ENCODE peak calls at places on chromosomes 5 and 9, in four cellular contexts. One of them, this sample, is unnamed.

GRCh38 chr9:113621309-113621791 is 157.8 kb downstream of the RGS3 start:
- DNase-seq in coronary artery: peak
- DNase-seq in upper lobe of left lung: no peak
- DNase-seq in A549: no peak
- DNase-seq in this sample: peak

GRCh38 chr9:124257865-124258764 is at the start of gene NEK6:
- DNase-seq in coronary artery: no peak
- DNase-seq in upper lobe of left lung: no peak
- DNase-seq in A549: no peak
- DNase-seq in this sample: peak

GRCh38 chr9:19114680-19115270 is 12.1 kb upstream of the HAUS6 start:
- DNase-seq in coronary artery: no peak
- DNase-seq in upper lobe of left lung: no peak
- DNase-seq in A549: no peak
- DNase-seq in this sample: peak

GRCh38 chr9:129628709-129629108 is 2.7 kb downstream of the NTMT1 start:
- DNase-seq in coronary artery: no peak
- DNase-seq in upper lobe of left lung: no peak
- DNase-seq in A549: no peak
- DNase-seq in this sample: no peak

GRCh38 chr5:132474131-132474723 is 16.3 kb downstream of the IRF1 start:
- DNase-seq in A549: no peak
- DNase-seq in upper lobe of left lung: no peak
- DNase-seq in coronary artery: no peak
- DNase-seq in this sample: no peak

GRCh38 chr5:158609328-158609727 is 490.4 kb downstream of the EBF1 start:
- DNase-seq in coronary artery: no peak
- DNase-seq in upper lobe of left lung: no peak
- DNase-seq in A549: no peak
- DNase-seq in this sample: no peak

GRCh38 chr9:18457498-18457897 is 16.5 kb upstream of the ADAMTSL1 start:
- DNase-seq in coronary artery: no peak
- DNase-seq in upper lobe of left lung: no peak
- DNase-seq in A549: no peak
- DNase-seq in this sample: peak

GRCh38 chr5:11609570-11610322 is 294.5 kb downstream of the CTNND2 start:
- DNase-seq in A549: no peak
- DNase-seq in coronary artery: no peak
- DNase-seq in upper lobe of left lung: no peak
- DNase-seq in this sample: no peak

GRCh38 chr9:112348257-112348992 is 15.0 kb upstream of the PTBP3 start:
- DNase-seq in coronary artery: peak
- DNase-seq in upper lobe of left lung: peak
- DNase-seq in A549: peak
- DNase-seq in this sample: peak

GRCh38 chr5:24916863-24917262 is 272.1 kb upstream of the CDH10 start:
- DNase-seq in upper lobe of left lung: no peak
- DNase-seq in A549: no peak
- DNase-seq in coronary artery: no peak
- DNase-seq in this sample: no peak

GRCh38 chr5:73436535-73437125 is 11.9 kb downstream of the FOXD1 start:
- DNase-seq in coronary artery: no peak
- DNase-seq in A549: no peak
- DNase-seq in upper lobe of left lung: no peak
- DNase-seq in this sample: no peak

GRCh38 chr5:154197801-154198461 is 7.4 kb downstream of the GALNT10 start:
- DNase-seq in A549: peak
- DNase-seq in upper lobe of left lung: peak
- DNase-seq in coronary artery: no peak
- DNase-seq in this sample: peak

GRCh38 chr9:98619788-98620187 is 88.9 kb downstream of the GABBR2 start:
- DNase-seq in coronary artery: no peak
- DNase-seq in A549: no peak
- DNase-seq in upper lobe of left lung: no peak
- DNase-seq in this sample: no peak

GRCh38 chr5:61256474-61256873 is 75.6 kb upstream of the ZSWIM6 start:
- DNase-seq in upper lobe of left lung: peak
- DNase-seq in A549: no peak
- DNase-seq in coronary artery: no peak
- DNase-seq in this sample: peak

GRCh38 chr9:36051317-36051716 is 14.6 kb downstream of the RECK start:
- DNase-seq in upper lobe of left lung: no peak
- DNase-seq in A549: no peak
- DNase-seq in coronary artery: no peak
- DNase-seq in this sample: no peak

GRCh38 chr5:172616730-172617129 is 24.3 kb upstream of the NEURL1B start:
- DNase-seq in coronary artery: no peak
- DNase-seq in A549: no peak
- DNase-seq in upper lobe of left lung: no peak
- DNase-seq in this sample: peak

GRCh38 chr5:4542145-4542778 is 597.9 kb upstream of the ADAMTS16 start:
- DNase-seq in coronary artery: no peak
- DNase-seq in A549: no peak
- DNase-seq in upper lobe of left lung: no peak
- DNase-seq in this sample: no peak

GRCh38 chr5:74433255-74434123 is 207.0 kb downstream of the ENC1 start:
- DNase-seq in A549: no peak
- DNase-seq in coronary artery: no peak
- DNase-seq in upper lobe of left lung: peak
- DNase-seq in this sample: peak

GRCh38 chr9:89497978-89498844 is at the start of gene SEMA4D:
- DNase-seq in coronary artery: no peak
- DNase-seq in upper lobe of left lung: peak
- DNase-seq in A549: peak
- DNase-seq in this sample: no peak

GRCh38 chr5:83011990-83012389 is 65.2 kb downstream of the TMEM167A start:
- DNase-seq in upper lobe of left lung: no peak
- DNase-seq in coronary artery: no peak
- DNase-seq in A549: no peak
- DNase-seq in this sample: no peak

DNA sequence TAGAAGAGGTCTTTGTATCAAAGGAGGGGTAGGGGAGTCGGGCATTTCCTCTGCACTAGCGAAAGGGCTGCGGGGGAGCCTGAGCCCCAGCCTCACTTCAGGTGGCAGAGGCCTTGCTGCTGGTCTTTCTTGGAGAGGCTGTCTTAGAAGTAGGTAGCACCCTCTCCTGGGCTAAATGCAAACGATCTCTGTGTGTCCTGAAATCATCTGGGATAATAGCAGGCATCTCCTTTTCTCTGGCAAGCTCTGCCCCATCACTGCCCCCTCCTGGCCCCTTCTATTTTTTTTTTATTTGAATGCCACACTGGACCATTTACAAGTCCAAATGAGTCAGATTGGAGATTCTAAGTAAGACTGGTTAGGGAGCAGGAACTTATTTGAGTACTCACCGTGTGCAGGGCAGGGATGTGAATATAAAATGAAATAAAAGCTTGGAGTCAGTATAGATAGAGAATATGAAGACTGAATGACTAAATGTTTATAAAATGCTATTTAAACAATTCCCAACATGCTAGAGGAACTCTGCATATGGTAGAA is 137.1 kb downstream of the FGF1 start:
- DNase-seq in coronary artery: peak
- DNase-seq in A549: peak
- DNase-seq in upper lobe of left lung: peak
- DNase-seq in this sample: peak
- TF ChIP-seq CTCF in coronary artery: peak
- TF ChIP-seq CTCF in A549: peak
- TF ChIP-seq CTCF in upper lobe of left lung: peak
- TF ChIP-seq CTCF in this sample: peak

GRCh38 chr9:91558879-91559278 is 135.2 kb upstream of the NFIL3 start:
- DNase-seq in A549: no peak
- DNase-seq in upper lobe of left lung: no peak
- DNase-seq in coronary artery: no peak
- DNase-seq in this sample: peak
- TF ChIP-seq CTCF in A549: no peak
- TF ChIP-seq CTCF in upper lobe of left lung: no peak
- TF ChIP-seq CTCF in coronary artery: no peak
- TF ChIP-seq CTCF in this sample: no peak

DNA sequence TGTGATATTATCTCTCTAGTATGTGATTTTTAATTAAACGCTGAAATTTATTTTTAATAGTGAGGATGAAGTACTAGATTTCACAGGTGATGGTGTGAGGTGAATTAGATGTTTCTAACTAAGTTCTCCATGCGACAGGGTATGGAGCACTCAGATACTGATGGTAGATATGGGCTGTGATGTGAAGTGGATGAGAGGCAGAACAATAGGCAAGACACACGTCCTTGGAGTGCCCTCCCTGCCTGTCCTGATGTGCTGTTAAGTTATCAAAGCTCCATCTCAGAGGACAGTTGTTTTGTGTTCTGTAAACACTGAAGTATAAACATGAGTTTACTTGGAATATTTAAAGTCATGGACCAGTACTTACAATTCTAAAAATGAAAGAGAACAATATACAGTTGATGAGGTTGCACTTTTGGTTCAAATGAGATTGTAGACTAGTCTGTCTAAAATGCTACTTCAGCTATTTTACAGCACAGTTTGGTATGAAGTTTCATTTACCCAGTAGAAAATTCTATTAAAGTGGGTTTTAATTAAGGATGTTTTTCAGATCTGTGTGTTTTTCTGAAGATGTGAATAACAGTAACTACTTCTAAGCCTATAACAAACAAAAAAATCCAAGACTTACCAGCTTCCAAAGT is 64.2 kb downstream of the C7 start:
- DNase-seq in upper lobe of left lung: no peak
- DNase-seq in A549: no peak
- DNase-seq in coronary artery: no peak
- DNase-seq in this sample: no peak
- TF ChIP-seq CTCF in upper lobe of left lung: no peak
- TF ChIP-seq CTCF in A549: no peak
- TF ChIP-seq CTCF in coronary artery: no peak
- TF ChIP-seq CTCF in this sample: no peak

GRCh38 chr9:84419203-84419602 is 78.6 kb upstream of the SLC28A3 start:
- DNase-seq in A549: no peak
- DNase-seq in coronary artery: peak
- DNase-seq in upper lobe of left lung: no peak
- DNase-seq in this sample: peak
- TF ChIP-seq CTCF in A549: no peak
- TF ChIP-seq CTCF in coronary artery: no peak
- TF ChIP-seq CTCF in upper lobe of left lung: no peak
- TF ChIP-seq CTCF in this sample: no peak

DNA sequence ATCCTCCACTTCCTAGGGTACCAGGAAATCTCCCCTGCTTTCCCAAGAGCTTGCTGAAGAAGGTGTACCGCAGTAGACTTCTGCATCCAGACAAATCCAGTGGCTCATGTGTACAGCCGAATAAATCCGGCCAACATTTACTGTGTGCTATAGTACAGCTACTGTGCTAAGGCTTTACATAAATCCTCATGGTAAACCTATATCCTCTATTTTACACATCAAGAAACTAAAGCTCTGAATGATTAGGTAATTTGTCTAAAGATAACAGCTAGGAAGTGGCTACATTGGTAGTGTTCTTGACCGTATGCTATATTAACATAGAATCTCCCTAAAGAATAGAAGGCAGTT is 511 bp upstream of the WDR41 start:
- DNase-seq in A549: no peak
- DNase-seq in coronary artery: no peak
- DNase-seq in upper lobe of left lung: no peak
- DNase-seq in this sample: no peak
- TF ChIP-seq CTCF in A549: no peak
- TF ChIP-seq CTCF in coronary artery: no peak
- TF ChIP-seq CTCF in upper lobe of left lung: no peak
- TF ChIP-seq CTCF in this sample: no peak

GRCh38 chr5:179867079-179867465 is 8.5 kb upstream of the MRNIP start:
- DNase-seq in A549: no peak
- DNase-seq in coronary artery: no peak
- DNase-seq in upper lobe of left lung: no peak
- DNase-seq in this sample: no peak

GRCh38 chr5:179864686-179865085 is 6.1 kb upstream of the MRNIP start:
- DNase-seq in upper lobe of left lung: no peak
- DNase-seq in A549: no peak
- DNase-seq in coronary artery: no peak
- DNase-seq in this sample: no peak

GRCh38 chr5:179867476-179867875 is 8.9 kb upstream of the MRNIP start:
- DNase-seq in upper lobe of left lung: no peak
- DNase-seq in coronary artery: no peak
- DNase-seq in A549: no peak
- DNase-seq in this sample: no peak

GRCh38 chr5:179865471-179866240 is 7.0 kb upstream of the MRNIP start:
- DNase-seq in A549: no peak
- DNase-seq in upper lobe of left lung: no peak
- DNase-seq in coronary artery: no peak
- DNase-seq in this sample: no peak

GRCh38 chr5:179866241-179867078 is 7.8 kb upstream of the MRNIP start:
- DNase-seq in A549: peak
- DNase-seq in upper lobe of left lung: no peak
- DNase-seq in coronary artery: no peak
- DNase-seq in this sample: no peak
- TF ChIP-seq CTCF in A549: no peak
- TF ChIP-seq CTCF in upper lobe of left lung: no peak
- TF ChIP-seq CTCF in coronary artery: no peak
- TF ChIP-seq CTCF in this sample: no peak

GRCh38 chr5:180349391-180349790 is 3.7 kb downstream of the GFPT2 start:
- DNase-seq in upper lobe of left lung: no peak
- DNase-seq in A549: no peak
- DNase-seq in coronary artery: no peak
- DNase-seq in this sample: no peak
- TF ChIP-seq CTCF in upper lobe of left lung: no peak
- TF ChIP-seq CTCF in A549: no peak
- TF ChIP-seq CTCF in coronary artery: no peak
- TF ChIP-seq CTCF in this sample: no peak

GRCh38 chr9:2179557-2179956 is 164.4 kb downstream of the SMARCA2 start:
- DNase-seq in upper lobe of left lung: no peak
- DNase-seq in A549: no peak
- DNase-seq in coronary artery: no peak
- DNase-seq in this sample: peak
- TF ChIP-seq CTCF in upper lobe of left lung: no peak
- TF ChIP-seq CTCF in A549: no peak
- TF ChIP-seq CTCF in coronary artery: no peak
- TF ChIP-seq CTCF in this sample: no peak

DNA sequence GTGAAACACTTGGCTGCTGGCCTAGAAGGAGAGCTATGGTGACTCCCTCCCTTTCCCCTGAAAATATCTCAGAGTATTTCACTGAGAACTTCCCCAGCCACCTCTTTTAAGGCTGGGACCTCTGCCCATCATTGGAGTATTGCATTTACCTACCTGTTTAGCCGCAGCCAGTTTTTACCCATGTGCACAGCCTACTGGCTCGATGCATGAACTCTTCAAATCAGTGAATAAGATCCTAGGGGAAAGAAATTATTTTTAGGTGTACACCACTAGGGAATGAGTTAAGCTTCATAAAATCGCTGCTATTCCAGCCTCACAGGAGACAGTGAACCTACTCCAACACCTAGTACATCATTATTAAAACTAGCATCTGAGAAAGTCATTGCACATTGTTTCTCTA is 16.8 kb upstream of the FAM174A start:
- DNase-seq in A549: peak
- DNase-seq in coronary artery: no peak
- DNase-seq in upper lobe of left lung: no peak
- DNase-seq in this sample: no peak
- TF ChIP-seq CTCF in A549: no peak
- TF ChIP-seq CTCF in coronary artery: no peak
- TF ChIP-seq CTCF in upper lobe of left lung: no peak
- TF ChIP-seq CTCF in this sample: no peak